ENCODE peak calls at places on chromosomes 16 and 17, in five cellular contexts. M is GM03348, A is left colon, R is A673, Q is midbrain. O is an unnamed sample.

GRCh38 chr17:77106874-77107358 is 33.9 kb upstream of the SEC14L1 start:
- DNase-seq in M (no peak), A (no peak), R (no peak), Q (no peak), O (no peak)

GRCh38 chr17:50864747-50865059 is 1.5 kb downstream of the TOB1 start:
- DNase-seq in M (no peak), A (no peak), R (no peak), Q (no peak), O (peak; percentile 11)

GRCh38 chr16:67873435-67874146 is 739 bp downstream of the EDC4 start:
- DNase-seq in M (peak; percentile 41), A (no peak), R (no peak), Q (no peak), O (no peak)

GRCh38 chr16:23539984-23540816 is 16.9 kb downstream of the EARS2 start:
- DNase-seq in M (no peak), A (no peak), R (no peak), Q (no peak), O (peak; percentile 11)

GRCh38 chr17:13544292-13544691 is 57.4 kb downstream of the HS3ST3A1 start:
- DNase-seq in M (peak; percentile 82), A (peak; percentile 33), R (no peak), Q (no peak), O (no peak)

GRCh38 chr16:64641343-64641742 is 480.5 kb downstream of the CDH11 start:
- DNase-seq in M (no peak), A (no peak), R (no peak), Q (no peak), O (no peak)

GRCh38 chr16:17414421-17414820 is 56.3 kb downstream of the XYLT1 start:
- DNase-seq in M (no peak), A (no peak), R (no peak), Q (no peak), O (no peak)

GRCh38 chr17:38317081-38317480 is 20.1 kb downstream of the MRPL45 start:
- DNase-seq in M (no peak), A (no peak), R (no peak), Q (no peak), O (no peak)

GRCh38 chr17:61867033-61867432 is 3.7 kb upstream of the BRIP1 start:
- DNase-seq in M (no peak), A (no peak), R (no peak), Q (no peak), O (no peak)

GRCh38 chr17:17108681-17109049 is 66.4 kb downstream of the MPRIP start:
- DNase-seq in M (peak; percentile 44), A (peak; percentile 69), R (no peak), Q (peak; percentile 79), O (peak; percentile 15)

GRCh38 chr17:17075037-17075755 is 32.9 kb downstream of the MPRIP start:
- DNase-seq in M (peak; percentile 80), A (no peak), R (no peak), Q (no peak), O (no peak)

GRCh38 chr16:70522216-70523000 is 946 bp downstream of the COG4 start:
- DNase-seq in M (no peak), A (no peak), R (no peak), Q (no peak), O (no peak)

GRCh38 chr16:84042879-84043485 is 387 bp upstream of the SLC38A8 start:
- DNase-seq in M (no peak), A (no peak), R (no peak), Q (no peak), O (peak; percentile 38)

GRCh38 chr17:12959441-12959840 is 58.4 kb downstream of the ELAC2 start:
- DNase-seq in M (peak; percentile 22), A (no peak), R (no peak), Q (no peak), O (no peak)

GRCh38 chr17:67959510-67959909 is 36.8 kb downstream of the C17orf58 start:
- DNase-seq in M (no peak), A (peak; percentile 51), R (no peak), Q (no peak), O (no peak)

GRCh38 chr16:9787717-9788116 is 394.5 kb downstream of the GRIN2A start:
- DNase-seq in M (no peak), A (no peak), R (peak; percentile 26), Q (no peak), O (no peak)

GRCh38 chr17:247767-248166 is 66.3 kb upstream of the DOC2B start:
- DNase-seq in M (no peak), A (peak; percentile 21), R (no peak), Q (no peak), O (no peak)

GRCh38 chr17:8016632-8017424 is 14.4 kb downstream of the GUCY2D start:
- DNase-seq in M (no peak), A (no peak), R (peak; percentile 62), Q (no peak), O (peak; percentile 18)

GRCh38 chr16:939941-940340 is 30.8 kb downstream of the LMF1 start:
- DNase-seq in M (no peak), A (no peak), R (no peak), Q (no peak), O (no peak)

GRCh38 chr16:88003736-88004135 is 52.5 kb downstream of the BANP start:
- DNase-seq in M (no peak), A (no peak), R (no peak), Q (no peak), O (no peak)

GRCh38 chr17:66477615-66478283 is 175.3 kb downstream of the PRKCA start:
- DNase-seq in M (no peak), A (no peak), R (no peak), Q (no peak), O (no peak)

GRCh38 chr17:52024296-52024870 is 134.1 kb downstream of the CA10 start:
- DNase-seq in M (no peak), A (no peak), R (no peak), Q (no peak), O (peak; percentile 84)

GRCh38 chr17:47335101-47335936 is 11.6 kb downstream of the EFCAB13 start:
- DNase-seq in M (no peak), A (no peak), R (peak; percentile 1), Q (no peak), O (no peak)

GRCh38 chr17:81527591-81528383 is at the start of gene FSCN2:
- DNase-seq in M (peak; percentile 40), A (no peak), R (no peak), Q (no peak), O (no peak)

GRCh38 chr16:69240336-69240735 is 53.4 kb downstream of the SNTB2 start:
- DNase-seq in M (peak; percentile 47), A (no peak), R (no peak), Q (no peak), O (no peak)

GRCh38 chr16:10847166-10847565 is 28.6 kb upstream of the TVP23A start:
- DNase-seq in M (no peak), A (no peak), R (no peak), Q (no peak), O (no peak)

GRCh38 chr17:80832266-80832676 is 159.4 kb upstream of the CHMP6 start:
- DNase-seq in M (peak; percentile 86), A (peak; percentile 60), R (peak; percentile 57), Q (peak; percentile 65), O (peak; percentile 36)

GRCh38 chr16:84827131-84827574 is 7.4 kb downstream of the CRISPLD2 start:
- DNase-seq in M (no peak), A (no peak), R (no peak), Q (no peak), O (no peak)